ENCODE peak calls at places on chromosomes 2 and 18, in four cellular contexts. C is cerebellum, S is HS-27A, U is ecto neural progenitor cell. F is an unnamed sample.

GRCh38 chr2:45006041-45006941 is 3.0 kb downstream of the SIX2 start:
- DNase-seq in C (no peak), S (no peak), U (peak), F (no peak)

GRCh38 chr2:219331560-219332213 is 857 bp downstream of the RESP18 start:
- DNase-seq in C (no peak), S (no peak), U (peak), F (no peak)

GRCh38 chr2:143607446-143608110 is 478.4 kb downstream of the ARHGAP15 start:
- DNase-seq in C (no peak), S (no peak), U (no peak), F (no peak)

GRCh38 chr2:196399736-196400691 is 228.6 kb upstream of the STK17B start:
- DNase-seq in C (peak), S (peak), U (no peak), F (peak)

GRCh38 chr2:190209579-190209978 is 110.0 kb downstream of the HIBCH start:
- DNase-seq in C (no peak), S (no peak), U (no peak), F (no peak)

GRCh38 chr2:143226714-143227541 is 97.7 kb downstream of the ARHGAP15 start:
- DNase-seq in C (no peak), S (no peak), U (no peak), F (no peak)

GRCh38 chr2:107002735-107003134 is 116.8 kb upstream of the ST6GAL2 start:
- DNase-seq in C (no peak), S (no peak), U (no peak), F (no peak)

GRCh38 chr2:102686479-102687439 is 67.4 kb downstream of the SLC9A2 start:
- DNase-seq in C (no peak), S (no peak), U (no peak), F (no peak)

GRCh38 chr18:23053756-23054457 is 81.4 kb upstream of the CABLES1 start:
- DNase-seq in C (no peak), S (no peak), U (peak), F (peak)

GRCh38 chr18:64713284-64713683 is 564.4 kb upstream of the LINC00305 start:
- DNase-seq in C (no peak), S (no peak), U (no peak), F (no peak)

GRCh38 chr2:144183744-144184143 is 336.2 kb downstream of the ZEB2 start:
- DNase-seq in C (no peak), S (no peak), U (no peak), F (no peak)

GRCh38 chr2:37415128-37415817 is 70.8 kb downstream of the QPCT start:
- DNase-seq in C (no peak), S (peak), U (no peak), F (no peak)

GRCh38 chr2:39755466-39755865 is 23.6 kb downstream of the THUMPD2 start:
- DNase-seq in C (no peak), S (no peak), U (no peak), F (no peak)

GRCh38 chr2:44954306-44954901 is 12.9 kb downstream of the SIX3 start:
- DNase-seq in C (no peak), S (no peak), U (no peak), F (no peak)

GRCh38 chr18:23257686-23258565 is 122.6 kb downstream of the CABLES1 start:
- DNase-seq in C (no peak), S (no peak), U (no peak), F (no peak)

GRCh38 chr2:63054812-63055509 is 4.3 kb downstream of the OTX1 start:
- DNase-seq in C (no peak), S (no peak), U (peak), F (no peak)

GRCh38 chr2:202494300-202494699 is 118.2 kb downstream of the BMPR2 start:
- DNase-seq in C (no peak), S (no peak), U (no peak), F (peak)

GRCh38 chr2:46827274-46827930 is 88.2 kb downstream of the MCFD2 start:
- DNase-seq in C (no peak), S (no peak), U (no peak), F (no peak)

GRCh38 chr2:188050716-188051115 is 241.0 kb upstream of the GULP1 start:
- DNase-seq in C (no peak), S (peak), U (no peak), F (no peak)

GRCh38 chr2:102367331-102367971 is 11.9 kb downstream of the IL18R1 start:
- DNase-seq in C (no peak), S (no peak), U (no peak), F (no peak)

GRCh38 chr2:181438298-181438697 is 18.9 kb upstream of the ITGA4 start:
- DNase-seq in C (no peak), S (no peak), U (no peak), F (no peak)

GRCh38 chr18:26133652-26134051 is at the start of gene PSMA8:
- DNase-seq in C (no peak), S (no peak), U (no peak), F (no peak)

GRCh38 chr18:46428368-46428767 is 228.7 kb downstream of the LOXHD1 start:
- DNase-seq in C (no peak), S (no peak), U (no peak), F (no peak)

GRCh38 chr18:74514860-74515495 is 18.8 kb downstream of the CNDP2 start:
- DNase-seq in C (no peak), S (no peak), U (no peak), F (no peak)

GRCh38 chr18:60471652-60472051 is 99.1 kb upstream of the MC4R start:
- DNase-seq in C (no peak), S (no peak), U (no peak), F (no peak)

GRCh38 chr18:36183987-36184386 is 3.3 kb upstream of the MOCOS start:
- DNase-seq in C (no peak), S (no peak), U (no peak), F (no peak)

GRCh38 chr2:175152242-175152641 is 15.8 kb downstream of the ATF2 start:
- DNase-seq in C (no peak), S (no peak), U (no peak), F (no peak)

GRCh38 chr2:11762031-11762430 is 15.6 kb downstream of the LPIN1 start:
- DNase-seq in C (no peak), S (no peak), U (no peak), F (no peak)

GRCh38 chr2:174632847-174633620 is 35.4 kb upstream of the WIPF1 start:
- DNase-seq in C (no peak), S (no peak), U (no peak), F (no peak)

GRCh38 chr2:233352141-233352842 is 2.0 kb upstream of the DGKD start:
- DNase-seq in C (no peak), S (no peak), U (no peak), F (no peak)

GRCh38 chr18:68840554-68841263 is 42.8 kb downstream of the CCDC102B start:
- DNase-seq in C (no peak), S (peak), U (no peak), F (no peak)

GRCh38 chr2:161576421-161576820 is 47.8 kb upstream of the SLC4A10 start:
- DNase-seq in C (no peak), S (no peak), U (no peak), F (no peak)

GRCh38 chr2:201403904-201404303 is 46.8 kb upstream of the FLACC1 start:
- DNase-seq in C (no peak), S (no peak), U (no peak), F (no peak)

GRCh38 chr2:102278720-102279390 is 32.5 kb upstream of the IL1RL1 start:
- DNase-seq in C (no peak), S (no peak), U (no peak), F (no peak)

GRCh38 chr2:182866461-182867369 is at the start of gene FRZB:
- DNase-seq in C (peak), S (no peak), U (peak), F (peak)

GRCh38 chr2:43174368-43175186 is 51.8 kb downstream of the ZFP36L2 start:
- DNase-seq in C (no peak), S (no peak), U (no peak), F (no peak)

GRCh38 chr2:99572380-99572779 is 82.6 kb upstream of the REV1 start:
- DNase-seq in C (peak), S (no peak), U (no peak), F (peak)

F was measured in G401.